ENCODE peak calls at places on chromosomes 13 and 19, in four cellular contexts. I is endothelial cell, O is H9, J is prostate gland. A is an unnamed sample.

GRCh38 chr19:34972163-34972705 is 8.2 kb upstream of the ZNF792 start:
- DNase-seq in O (no peak), I (no peak), J (no peak), A (no peak)

GRCh38 chr13:88345171-88345847 is 674.1 kb downstream of the SLITRK5 start:
- DNase-seq in I (no peak), O (no peak), J (no peak), A (no peak)

GRCh38 chr13:28559636-28560259 is 64.8 kb upstream of the FLT1 start:
- DNase-seq in I (no peak), O (no peak), J (no peak), A (no peak)

GRCh38 chr13:68846663-68847062 is 1261.0 kb upstream of the ATXN8OS start:
- DNase-seq in I (no peak), J (no peak), O (no peak), A (no peak)

GRCh38 chr13:43776680-43777079 is 10.1 kb downstream of the ENOX1 start:
- DNase-seq in O (no peak), I (no peak), J (no peak), A (no peak)

GRCh38 chr13:23724196-23724970 is 154.2 kb downstream of the TNFRSF19 start:
- DNase-seq in I (no peak), O (no peak), J (no peak), A (no peak)

GRCh38 chr19:56988271-56988670 is 131.5 kb upstream of the USP29 start:
- DNase-seq in I (no peak), J (no peak), O (no peak), A (no peak)

GRCh38 chr13:44022196-44022595 is 142.5 kb downstream of the LACC1 start:
- DNase-seq in J (no peak), I (no peak), O (no peak), A (no peak)

GRCh38 chr13:114151565-114152284 is 19.3 kb upstream of the RASA3 start:
- DNase-seq in J (peak; percentile 33), I (no peak), O (no peak), A (no peak)

GRCh38 chr19:4338441-4339350 is at the start of gene STAP2:
- DNase-seq in O (peak; percentile 76), I (peak; percentile 37), J (peak; percentile 85), A (no peak)

GRCh38 chr19:32464279-32464678 is 58.7 kb downstream of the DPY19L3 start:
- DNase-seq in J (no peak), O (no peak), I (no peak), A (no peak)

GRCh38 chr13:28493740-28494536 is 990 bp downstream of the FLT1 start:
- DNase-seq in I (no peak), J (no peak), O (no peak), A (no peak)

GRCh38 chr19:34172661-34173144 is 399 bp downstream of the LSM14A start:
- DNase-seq in O (no peak), J (no peak), I (peak; percentile 36), A (peak; percentile 16)

GRCh38 chr19:27794444-27795042 is 1418.4 kb downstream of the UQCRFS1 start:
- DNase-seq in I (peak; percentile 39), O (peak; percentile 59), J (no peak), A (no peak)

GRCh38 chr19:7856679-7857663 is 17.2 kb downstream of the PRR36 start:
- DNase-seq in J (no peak), O (peak; percentile 28), I (no peak), A (no peak)

GRCh38 chr19:50001158-50001557 is 24.0 kb downstream of the VRK3 start:
- DNase-seq in J (no peak), I (no peak), O (no peak), A (no peak)

GRCh38 chr13:40116008-40116407 is 460.5 kb downstream of the COG6 start:
- DNase-seq in J (no peak), O (no peak), I (no peak), A (no peak)

GRCh38 chr19:6236310-6237291 is 43.2 kb downstream of the MLLT1 start:
- DNase-seq in I (no peak), J (peak; percentile 96), O (no peak), A (no peak)

GRCh38 chr19:4059931-4060620 is 6.6 kb downstream of the ZBTB7A start:
- DNase-seq in I (no peak), O (peak; percentile 32), J (no peak), A (no peak)

GRCh38 chr13:67285611-67286010 is 55.5 kb upstream of the PCDH9 start:
- DNase-seq in O (no peak), I (no peak), J (no peak), A (no peak)

GRCh38 chr19:47227347-47228167 is 3.4 kb downstream of the BBC3 start:
- DNase-seq in I (peak; percentile 86), O (peak; percentile 99), J (peak; percentile 80), A (peak; percentile 93)

GRCh38 chr19:7257148-7258041 is 36.8 kb downstream of the INSR start:
- DNase-seq in O (no peak), I (no peak), J (peak; percentile 56), A (no peak)

GRCh38 chr13:27341616-27342015 is 71.0 kb downstream of the RASL11A start:
- DNase-seq in O (no peak), I (no peak), J (no peak), A (no peak)

GRCh38 chr19:30512748-30513389 is 140.7 kb downstream of the ZNF536 start:
- DNase-seq in I (no peak), J (no peak), O (no peak), A (no peak)

GRCh38 chr13:34294483-34295129 is 476.7 kb downstream of the RFC3 start:
- DNase-seq in J (no peak), O (no peak), I (no peak), A (no peak)

GRCh38 chr13:112457081-112457480 is 80.9 kb downstream of the SPACA7 start:
- DNase-seq in O (no peak), I (no peak), J (no peak), A (no peak)

GRCh38 chr19:19202707-19203011 is 555 bp downstream of the NR2C2AP start:
- DNase-seq in J (no peak), O (no peak), I (no peak), A (no peak)

GRCh38 chr13:22703601-22704209 is 477.1 kb upstream of the SGCG start:
- DNase-seq in J (no peak), I (no peak), O (no peak), A (no peak)

GRCh38 chr19:926595-927043 is 784 bp downstream of the ARID3A start:
- DNase-seq in I (no peak), O (no peak), J (no peak), A (no peak)

GRCh38 chr13:100396771-100397170 is 191.8 kb downstream of the GGACT start:
- DNase-seq in J (no peak), O (peak; percentile 66), I (no peak), A (no peak)

GRCh38 chr13:40440990-40441820 is 225.2 kb downstream of the FOXO1 start:
- DNase-seq in I (no peak), O (no peak), J (peak; percentile 30), A (no peak)

GRCh38 chr13:27309967-27310598 is 39.5 kb downstream of the RASL11A start:
- DNase-seq in O (no peak), I (no peak), J (no peak), A (no peak)

GRCh38 chr13:110187501-110188161 is 119.3 kb downstream of the COL4A1 start:
- DNase-seq in I (no peak), J (no peak), O (no peak), A (no peak)

GRCh38 chr19:53503126-53503525 is 34.8 kb upstream of the ZNF331 start:
- DNase-seq in I (no peak), J (no peak), O (no peak), A (no peak)

GRCh38 chr13:73704587-73704986 is 429.6 kb downstream of the KLF12 start:
- DNase-seq in O (no peak), J (no peak), I (no peak), A (no peak)
- TF ChIP-seq CTCF in O (no peak), J (no peak), I (no peak), A (no peak)

DNA sequence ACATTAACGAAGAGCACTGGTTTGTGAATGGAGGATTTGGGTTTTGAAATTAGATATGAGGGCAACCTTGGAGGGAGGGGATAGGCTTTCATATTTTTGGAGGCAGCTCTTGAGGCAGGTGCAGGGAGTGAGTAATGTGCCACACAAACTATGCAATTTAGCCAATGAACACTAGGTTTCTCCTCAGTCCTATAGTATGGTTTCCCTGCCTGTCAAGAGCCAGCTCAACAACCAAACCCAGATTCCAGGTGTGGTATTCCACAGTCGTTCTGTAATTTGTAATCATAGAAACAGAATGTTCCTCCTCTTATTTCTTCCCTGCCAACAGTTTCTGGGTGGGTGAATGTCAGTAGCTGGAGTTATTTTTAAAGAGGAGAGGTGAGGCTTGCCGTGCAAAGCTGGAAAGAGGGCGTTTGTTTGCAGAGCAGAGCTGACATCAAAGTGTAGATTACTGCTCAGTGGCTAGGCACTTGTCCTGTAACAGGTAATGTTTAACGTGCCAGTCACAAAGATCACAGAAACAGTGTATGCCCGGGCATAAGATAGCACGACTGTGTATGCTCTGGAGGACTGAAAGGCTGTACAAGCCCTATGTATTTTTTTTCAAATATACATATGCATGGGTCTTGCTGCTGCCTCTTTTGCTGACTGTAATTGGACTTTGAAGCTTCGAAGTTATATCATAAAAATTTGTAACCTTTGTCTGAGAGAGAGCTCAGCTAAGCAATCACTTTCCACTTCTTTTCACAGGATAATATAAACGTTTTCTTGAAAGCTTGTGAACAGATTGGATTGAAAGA is 124.3 kb downstream of the LMO7 start:
- DNase-seq in J (peak; percentile 65), I (no peak), O (no peak), A (no peak)
- TF ChIP-seq CTCF in J (peak; percentile 46), I (no peak), O (no peak), A (no peak)

DNA sequence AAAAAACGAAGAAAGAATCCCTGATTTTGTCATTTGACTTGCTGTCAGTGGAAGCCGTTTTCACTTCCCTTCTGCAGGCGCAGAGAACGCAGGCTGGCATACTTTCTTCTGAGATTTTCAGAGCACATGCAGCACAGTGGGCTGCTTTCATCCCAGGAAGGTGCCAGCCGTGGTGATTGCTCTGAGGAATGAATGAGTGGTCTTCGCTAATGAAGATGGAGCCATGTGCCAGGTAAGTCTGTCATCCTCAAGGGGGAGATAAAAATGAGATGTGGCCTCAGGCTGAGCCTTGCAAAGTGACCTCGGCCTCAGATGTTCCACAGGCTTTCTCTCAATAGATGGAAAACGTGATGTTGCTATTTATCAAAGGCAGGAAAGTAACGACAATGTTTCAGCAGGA is 94.6 kb upstream of the FARP1 start:
- DNase-seq in O (no peak), I (no peak), J (no peak), A (no peak)
- TF ChIP-seq CTCF in O (no peak), I (no peak), J (no peak), A (no peak)

GRCh38 chr13:30581582-30581981 is 36.1 kb upstream of the USPL1 start:
- DNase-seq in I (peak; percentile 16), J (no peak), O (no peak), A (no peak)
- TF ChIP-seq CTCF in I (no peak), J (peak; percentile 18), O (peak; percentile 69), A (peak; percentile 42)